ENCODE peak calls at places on chromosomes 12 and 14, in five cellular contexts. V, K, G, B and M are unnamed samples.

GRCh38 chr12:131076277-131076676 is 122.6 kb downstream of the ADGRD1 start:
- DNase-seq in K (no peak), V (no peak), G (no peak), B (no peak), M (peak)

GRCh38 chr14:22338381-22338780 is 250.6 kb downstream of the DAD1 start:
- DNase-seq in B (no peak), G (no peak), K (no peak), V (no peak), M (no peak)

GRCh38 chr14:105422695-105423487 is 3.3 kb downstream of the MTA1 start:
- DNase-seq in G (no peak), K (no peak), V (no peak), B (no peak), M (peak)

GRCh38 chr12:124852329-124852831 is 11.3 kb downstream of the SCARB1 start:
- DNase-seq in K (no peak), V (peak), G (peak), B (no peak), M (peak)

GRCh38 chr14:52781629-52782028 is 9.8 kb downstream of the GNPNAT1 start:
- DNase-seq in G (no peak), B (no peak), V (no peak), K (no peak), M (no peak)

GRCh38 chr14:49670475-49670874 is 17.5 kb downstream of the POLE2 start:
- DNase-seq in G (no peak), V (no peak), B (no peak), K (no peak), M (no peak)

GRCh38 chr12:59075141-59075540 is 154.8 kb upstream of the LRIG3 start:
- DNase-seq in K (no peak), V (no peak), B (no peak), G (peak), M (no peak)

GRCh38 chr12:58847876-58848600 is 72.3 kb downstream of the LRIG3 start:
- DNase-seq in B (peak), V (no peak), K (no peak), G (no peak), M (no peak)

GRCh38 chr14:74065746-74066575 is 18.3 kb downstream of the ALDH6A1 start:
- DNase-seq in K (no peak), G (peak), V (no peak), B (peak), M (no peak)

GRCh38 chr12:102480401-102480800 is at the start of gene IGF1:
- DNase-seq in K (no peak), V (no peak), B (peak), G (peak), M (no peak)

GRCh38 chr12:12636641-12637040 is 25.0 kb downstream of the CREBL2 start:
- DNase-seq in B (no peak), V (no peak), G (no peak), K (no peak), M (no peak)

GRCh38 chr12:113325938-113326337 is 9.0 kb downstream of the SLC8B1 start:
- DNase-seq in B (no peak), G (peak), K (no peak), V (peak), M (peak)

GRCh38 chr12:110739488-110739887 is 3.2 kb downstream of the PPP1CC start:
- DNase-seq in B (no peak), K (no peak), V (no peak), G (no peak), M (no peak)

GRCh38 chr12:5817246-5817645 is 127.8 kb downstream of the ANO2 start:
- DNase-seq in B (no peak), V (no peak), K (no peak), G (no peak), M (no peak)

GRCh38 chr12:47942327-47943230 is 20.8 kb upstream of the TMEM106C start:
- DNase-seq in G (peak), V (peak), K (no peak), B (no peak), M (no peak)

GRCh38 chr12:105850103-105850968 is 288.4 kb downstream of the NUAK1 start:
- DNase-seq in V (peak), K (no peak), G (peak), B (no peak), M (no peak)

GRCh38 chr14:102221026-102221425 is 81.3 kb downstream of the WDR20 start:
- DNase-seq in B (peak), K (no peak), V (no peak), G (no peak), M (no peak)

GRCh38 chr12:65822732-65823480 is 1.4 kb upstream of the HMGA2 start:
- DNase-seq in G (peak), K (peak), V (peak), B (peak), M (no peak)

GRCh38 chr14:34368115-34368970 is 93.7 kb downstream of the SPTSSA start:
- DNase-seq in B (peak), K (peak), V (no peak), G (peak), M (no peak)

GRCh38 chr12:122001379-122002209 is 20.1 kb upstream of the BCL7A start:
- DNase-seq in K (no peak), G (no peak), V (no peak), B (peak), M (no peak)

GRCh38 chr14:96662116-96662901 is 134.9 kb upstream of the VRK1 start:
- DNase-seq in V (peak), K (no peak), B (peak), G (no peak), M (no peak)

GRCh38 chr14:61099221-61099835 is 118.3 kb downstream of the SLC38A6 start:
- DNase-seq in K (no peak), V (no peak), B (no peak), G (peak), M (no peak)

GRCh38 chr12:54259194-54260011 is 20.5 kb downstream of the CBX5 start:
- DNase-seq in V (peak), B (peak), G (peak), K (peak), M (peak)

GRCh38 chr12:52215587-52216031 is 17.4 kb upstream of the KRT7 start:
- DNase-seq in K (peak), B (peak), V (peak), G (peak), M (no peak)